ENCODE peak calls at places on chromosomes 16 and 17, in five cellular contexts. One of them, this sample, is unnamed.

GRCh38 chr17:80592243-80592642 is 47.6 kb downstream of the RPTOR start:
- DNase-seq in neural progenitor cell: no peak
- DNase-seq in GM13977: no peak
- DNase-seq in cardiac fibroblast: no peak
- DNase-seq in psoas muscle: no peak
- DNase-seq in this sample: no peak

GRCh38 chr17:55735784-55736405 is 13.2 kb upstream of the TMEM100 start:
- DNase-seq in neural progenitor cell: peak; percentile 74
- DNase-seq in GM13977: peak; percentile 29
- DNase-seq in cardiac fibroblast: peak; percentile 78
- DNase-seq in psoas muscle: no peak
- DNase-seq in this sample: peak; percentile 32

GRCh38 chr17:73430848-73431247 is 119.0 kb upstream of the CDC42EP4 start:
- DNase-seq in neural progenitor cell: no peak
- DNase-seq in GM13977: no peak
- DNase-seq in cardiac fibroblast: peak; percentile 10
- DNase-seq in psoas muscle: no peak
- DNase-seq in this sample: no peak

GRCh38 chr17:2703606-2704005 is 8.0 kb downstream of the CLUH start:
- DNase-seq in neural progenitor cell: no peak
- DNase-seq in GM13977: peak; percentile 17
- DNase-seq in cardiac fibroblast: no peak
- DNase-seq in psoas muscle: no peak
- DNase-seq in this sample: no peak

GRCh38 chr16:78297066-78297666 is 197.7 kb downstream of the WWOX start:
- DNase-seq in neural progenitor cell: no peak
- DNase-seq in GM13977: no peak
- DNase-seq in cardiac fibroblast: no peak
- DNase-seq in psoas muscle: no peak
- DNase-seq in this sample: no peak

GRCh38 chr17:14442798-14443553 is 142.1 kb downstream of the HS3ST3B1 start:
- DNase-seq in neural progenitor cell: no peak
- DNase-seq in GM13977: no peak
- DNase-seq in cardiac fibroblast: no peak
- DNase-seq in psoas muscle: no peak
- DNase-seq in this sample: no peak

GRCh38 chr17:57965521-57966160 is 10.4 kb upstream of the CUEDC1 start:
- DNase-seq in neural progenitor cell: no peak
- DNase-seq in GM13977: no peak
- DNase-seq in cardiac fibroblast: no peak
- DNase-seq in psoas muscle: no peak
- DNase-seq in this sample: no peak

GRCh38 chr16:22027633-22028032 is 19.7 kb downstream of the MOSMO start:
- DNase-seq in neural progenitor cell: no peak
- DNase-seq in GM13977: no peak
- DNase-seq in cardiac fibroblast: peak; percentile 18
- DNase-seq in psoas muscle: no peak
- DNase-seq in this sample: peak; percentile 31

GRCh38 chr16:7513429-7513828 is 180.8 kb downstream of the RBFOX1 start:
- DNase-seq in neural progenitor cell: no peak
- DNase-seq in GM13977: no peak
- DNase-seq in cardiac fibroblast: no peak
- DNase-seq in psoas muscle: no peak
- DNase-seq in this sample: no peak

GRCh38 chr16:85975421-85976100 is 76.6 kb downstream of the IRF8 start:
- DNase-seq in neural progenitor cell: no peak
- DNase-seq in GM13977: no peak
- DNase-seq in cardiac fibroblast: no peak
- DNase-seq in psoas muscle: no peak
- DNase-seq in this sample: no peak

GRCh38 chr16:85574672-85575475 is 38.2 kb upstream of the GSE1 start:
- DNase-seq in neural progenitor cell: peak; percentile 88
- DNase-seq in GM13977: no peak
- DNase-seq in cardiac fibroblast: no peak
- DNase-seq in psoas muscle: no peak
- DNase-seq in this sample: no peak

GRCh38 chr16:88534731-88535141 is 35.5 kb upstream of the ZC3H18 start:
- DNase-seq in neural progenitor cell: peak; percentile 41
- DNase-seq in GM13977: peak; percentile 80
- DNase-seq in cardiac fibroblast: peak; percentile 50
- DNase-seq in psoas muscle: peak; percentile 67
- DNase-seq in this sample: peak; percentile 63

GRCh38 chr16:6625606-6626005 is 707.0 kb upstream of the RBFOX1 start:
- DNase-seq in neural progenitor cell: no peak
- DNase-seq in GM13977: no peak
- DNase-seq in cardiac fibroblast: no peak
- DNase-seq in psoas muscle: no peak
- DNase-seq in this sample: no peak

GRCh38 chr17:70138309-70138865 is 30.9 kb upstream of the KCNJ2 start:
- DNase-seq in neural progenitor cell: no peak
- DNase-seq in GM13977: no peak
- DNase-seq in cardiac fibroblast: peak; percentile 7
- DNase-seq in psoas muscle: no peak
- DNase-seq in this sample: no peak

GRCh38 chr17:50645748-50646682 is 11.3 kb downstream of the ABCC3 start:
- DNase-seq in neural progenitor cell: no peak
- DNase-seq in GM13977: no peak
- DNase-seq in cardiac fibroblast: no peak
- DNase-seq in psoas muscle: no peak
- DNase-seq in this sample: no peak

GRCh38 chr16:11792404-11793260 is 4.4 kb downstream of the ZC3H7A start:
- DNase-seq in neural progenitor cell: no peak
- DNase-seq in GM13977: no peak
- DNase-seq in cardiac fibroblast: no peak
- DNase-seq in psoas muscle: peak; percentile 59
- DNase-seq in this sample: no peak

GRCh38 chr17:48181653-48182052 is 74.1 kb downstream of the SNX11 start:
- DNase-seq in neural progenitor cell: peak; percentile 60
- DNase-seq in GM13977: no peak
- DNase-seq in cardiac fibroblast: peak; percentile 36
- DNase-seq in psoas muscle: no peak
- DNase-seq in this sample: no peak

GRCh38 chr16:4477966-4478365 is 1.8 kb downstream of the HMOX2 start:
- DNase-seq in neural progenitor cell: peak; percentile 47
- DNase-seq in GM13977: no peak
- DNase-seq in cardiac fibroblast: peak; percentile 63
- DNase-seq in psoas muscle: no peak
- DNase-seq in this sample: no peak

GRCh38 chr17:1331708-1332107 is 52.2 kb downstream of the TRARG1 start:
- DNase-seq in neural progenitor cell: no peak
- DNase-seq in GM13977: no peak
- DNase-seq in cardiac fibroblast: no peak
- DNase-seq in psoas muscle: no peak
- DNase-seq in this sample: no peak

GRCh38 chr17:83082435-83082834 is 3.0 kb downstream of the METRNL start:
- DNase-seq in neural progenitor cell: no peak
- DNase-seq in GM13977: no peak
- DNase-seq in cardiac fibroblast: no peak
- DNase-seq in psoas muscle: no peak
- DNase-seq in this sample: no peak

GRCh38 chr16:84425696-84426095 is 57.4 kb downstream of the ATP2C2 start:
- DNase-seq in neural progenitor cell: no peak
- DNase-seq in GM13977: no peak
- DNase-seq in cardiac fibroblast: no peak
- DNase-seq in psoas muscle: no peak
- DNase-seq in this sample: no peak

GRCh38 chr16:10668322-10669045 is 26.2 kb downstream of the TEKT5 start:
- DNase-seq in neural progenitor cell: peak; percentile 76
- DNase-seq in GM13977: peak; percentile 49
- DNase-seq in cardiac fibroblast: peak; percentile 25
- DNase-seq in psoas muscle: no peak
- DNase-seq in this sample: peak; percentile 54

GRCh38 chr16:4506450-4506849 is 30.3 kb downstream of the HMOX2 start:
- DNase-seq in neural progenitor cell: peak; percentile 85
- DNase-seq in GM13977: peak; percentile 79
- DNase-seq in cardiac fibroblast: peak; percentile 88
- DNase-seq in psoas muscle: no peak
- DNase-seq in this sample: peak; percentile 79

GRCh38 chr17:13550291-13550690 is 51.4 kb downstream of the HS3ST3A1 start:
- DNase-seq in neural progenitor cell: no peak
- DNase-seq in GM13977: no peak
- DNase-seq in cardiac fibroblast: no peak
- DNase-seq in psoas muscle: no peak
- DNase-seq in this sample: no peak

GRCh38 chr16:6777624-6778023 is 555.0 kb upstream of the RBFOX1 start:
- DNase-seq in neural progenitor cell: no peak
- DNase-seq in GM13977: no peak
- DNase-seq in cardiac fibroblast: no peak
- DNase-seq in psoas muscle: no peak
- DNase-seq in this sample: no peak

GRCh38 chr16:68645494-68646388 is 631 bp downstream of the CDH3 start:
- DNase-seq in neural progenitor cell: peak; percentile 86
- DNase-seq in GM13977: no peak
- DNase-seq in cardiac fibroblast: no peak
- DNase-seq in psoas muscle: no peak
- DNase-seq in this sample: no peak

GRCh38 chr17:19345486-19346350 is 16.8 kb downstream of the B9D1 start:
- DNase-seq in neural progenitor cell: no peak
- DNase-seq in GM13977: no peak
- DNase-seq in cardiac fibroblast: no peak
- DNase-seq in psoas muscle: no peak
- DNase-seq in this sample: no peak

GRCh38 chr17:15220785-15221184 is 44.3 kb downstream of the PMP22 start:
- DNase-seq in neural progenitor cell: no peak
- DNase-seq in GM13977: no peak
- DNase-seq in cardiac fibroblast: peak; percentile 26
- DNase-seq in psoas muscle: no peak
- DNase-seq in this sample: no peak

GRCh38 chr16:424033-424622 is 1.3 kb upstream of the RAB11FIP3 start:
- DNase-seq in neural progenitor cell: peak; percentile 12
- DNase-seq in GM13977: no peak
- DNase-seq in cardiac fibroblast: peak; percentile 99
- DNase-seq in psoas muscle: peak; percentile 65
- DNase-seq in this sample: no peak

GRCh38 chr16:5541356-5541755 is 443.8 kb upstream of the EEF2KMT start:
- DNase-seq in neural progenitor cell: peak; percentile 48
- DNase-seq in GM13977: no peak
- DNase-seq in cardiac fibroblast: no peak
- DNase-seq in psoas muscle: no peak
- DNase-seq in this sample: no peak

GRCh38 chr17:78878871-78879270 is 24.1 kb downstream of the CEP295NL start:
- DNase-seq in neural progenitor cell: no peak
- DNase-seq in GM13977: no peak
- DNase-seq in cardiac fibroblast: no peak
- DNase-seq in psoas muscle: no peak
- DNase-seq in this sample: no peak

GRCh38 chr17:39699818-39700147 is at the start of gene ERBB2:
- DNase-seq in neural progenitor cell: peak; percentile 85
- DNase-seq in GM13977: no peak
- DNase-seq in cardiac fibroblast: peak; percentile 85
- DNase-seq in psoas muscle: peak; percentile 70
- DNase-seq in this sample: no peak

GRCh38 chr17:62085511-62086408 is 20.7 kb upstream of the MED13 start:
- DNase-seq in neural progenitor cell: no peak
- DNase-seq in GM13977: no peak
- DNase-seq in cardiac fibroblast: peak; percentile 18
- DNase-seq in psoas muscle: no peak
- DNase-seq in this sample: no peak

GRCh38 chr17:58313815-58314705 is 14.5 kb downstream of the TSPOAP1 start:
- DNase-seq in neural progenitor cell: no peak
- DNase-seq in GM13977: no peak
- DNase-seq in cardiac fibroblast: no peak
- DNase-seq in psoas muscle: no peak
- DNase-seq in this sample: no peak

GRCh38 chr17:11693284-11693683 is 95.0 kb downstream of the DNAH9 start:
- DNase-seq in neural progenitor cell: no peak
- DNase-seq in GM13977: no peak
- DNase-seq in cardiac fibroblast: no peak
- DNase-seq in psoas muscle: no peak
- DNase-seq in this sample: no peak

GRCh38 chr16:30131869-30132475 is 9.0 kb upstream of the MAPK3 start:
- DNase-seq in neural progenitor cell: no peak
- DNase-seq in GM13977: no peak
- DNase-seq in cardiac fibroblast: peak; percentile 40
- DNase-seq in psoas muscle: no peak
- DNase-seq in this sample: no peak

GRCh38 chr16:278863-279366 is 1.5 kb upstream of the ARHGDIG start:
- DNase-seq in neural progenitor cell: peak; percentile 49
- DNase-seq in GM13977: peak; percentile 77
- DNase-seq in cardiac fibroblast: peak; percentile 56
- DNase-seq in psoas muscle: no peak
- DNase-seq in this sample: no peak

GRCh38 chr17:75855310-75856061 is at the start of gene WBP2:
- DNase-seq in neural progenitor cell: peak; percentile 100
- DNase-seq in GM13977: peak; percentile 99
- DNase-seq in cardiac fibroblast: peak; percentile 100
- DNase-seq in psoas muscle: peak; percentile 98
- DNase-seq in this sample: peak; percentile 97
- TF ChIP-seq CTCF in neural progenitor cell: peak; percentile 68
- TF ChIP-seq CTCF in GM13977: no peak
- TF ChIP-seq CTCF in cardiac fibroblast: no peak
- TF ChIP-seq CTCF in psoas muscle: peak; percentile 39
- TF ChIP-seq CTCF in this sample: peak; percentile 53

GRCh38 chr17:64145751-64146417 is 15.9 kb upstream of the ERN1 start:
- DNase-seq in neural progenitor cell: peak; percentile 99
- DNase-seq in GM13977: peak; percentile 96
- DNase-seq in cardiac fibroblast: peak; percentile 100
- DNase-seq in psoas muscle: peak; percentile 96
- DNase-seq in this sample: peak; percentile 97
- TF ChIP-seq CTCF in neural progenitor cell: no peak
- TF ChIP-seq CTCF in GM13977: no peak
- TF ChIP-seq CTCF in cardiac fibroblast: no peak
- TF ChIP-seq CTCF in psoas muscle: no peak
- TF ChIP-seq CTCF in this sample: no peak

GRCh38 chr16:55643161-55643970 is 12.4 kb upstream of the SLC6A2 start:
- DNase-seq in neural progenitor cell: no peak
- DNase-seq in GM13977: no peak
- DNase-seq in cardiac fibroblast: peak; percentile 32
- DNase-seq in psoas muscle: no peak
- DNase-seq in this sample: no peak
- TF ChIP-seq CTCF in neural progenitor cell: no peak
- TF ChIP-seq CTCF in GM13977: no peak
- TF ChIP-seq CTCF in cardiac fibroblast: peak; percentile 16
- TF ChIP-seq CTCF in psoas muscle: no peak
- TF ChIP-seq CTCF in this sample: no peak

DNA sequence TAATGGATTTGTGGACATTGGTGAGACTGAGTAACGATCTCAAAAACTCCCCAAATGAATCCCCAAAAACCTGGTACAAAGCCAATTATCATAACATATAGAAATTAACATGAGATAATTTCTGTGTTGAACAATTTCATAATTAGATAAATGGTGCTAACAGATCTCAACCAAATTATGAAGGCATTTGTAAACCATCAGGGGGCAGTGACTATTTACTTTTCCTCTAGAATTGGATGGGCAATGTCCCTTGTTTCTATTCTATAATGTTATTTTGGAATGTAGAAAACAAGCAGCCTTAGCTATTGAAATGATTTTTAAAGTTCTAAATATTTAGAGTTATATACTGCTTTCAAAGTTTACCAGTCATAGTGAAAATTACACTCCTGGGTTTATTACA is 57.8 kb downstream of the MYH10 start:
- DNase-seq in neural progenitor cell: no peak
- DNase-seq in GM13977: no peak
- DNase-seq in cardiac fibroblast: peak; percentile 52
- DNase-seq in psoas muscle: no peak
- DNase-seq in this sample: no peak
- TF ChIP-seq CTCF in neural progenitor cell: no peak
- TF ChIP-seq CTCF in GM13977: peak; percentile 37
- TF ChIP-seq CTCF in cardiac fibroblast: peak; percentile 28
- TF ChIP-seq CTCF in psoas muscle: peak; percentile 23
- TF ChIP-seq CTCF in this sample: peak; percentile 28